ENCODE peak calls at places on chromosomes 6 and 20, in five cellular contexts. V is amniotic stem cell, Y is Daoy, S is B cell, Z is NCI-H1105 treated with DMSO at 0.1 percent for 48 hours. E is an unnamed sample.

GRCh38 chr6:6820688-6821238 is 232.2 kb downstream of the LY86 start:
- DNase-seq in V (no peak), Y (no peak), S (no peak), Z (peak), E (peak)

GRCh38 chr6:35508027-35508426 is 4.7 kb downstream of the TULP1 start:
- DNase-seq in V (no peak), Y (no peak), S (no peak), Z (no peak), E (no peak)

GRCh38 chr6:154301086-154301625 is 55.4 kb downstream of the IPCEF1 start:
- DNase-seq in V (no peak), Y (peak), S (no peak), Z (no peak), E (no peak)

GRCh38 chr20:17636523-17637412 is 45.3 kb downstream of the RRBP1 start:
- DNase-seq in V (no peak), Y (no peak), S (no peak), Z (no peak), E (no peak)

GRCh38 chr20:57671662-57672061 is 38.2 kb downstream of the PMEPA1 start:
- DNase-seq in V (no peak), Y (no peak), S (no peak), Z (no peak), E (no peak)

GRCh38 chr20:12554416-12554815 is 454.4 kb upstream of the SPTLC3 start:
- DNase-seq in V (no peak), Y (peak), S (no peak), Z (no peak), E (no peak)

GRCh38 chr6:48628316-48628715 is 517.3 kb upstream of the PTCHD4 start:
- DNase-seq in V (no peak), Y (no peak), S (no peak), Z (no peak), E (no peak)

GRCh38 chr6:137543114-137543513 is 48.9 kb upstream of the OLIG3 start:
- DNase-seq in V (no peak), Y (no peak), S (no peak), Z (no peak), E (no peak)

GRCh38 chr20:41174782-41175181 is 37.4 kb downstream of the PLCG1 start:
- DNase-seq in V (no peak), Y (no peak), S (no peak), Z (no peak), E (peak)

GRCh38 chr6:39082310-39082709 is 32.7 kb downstream of the SAYSD1 start:
- DNase-seq in V (no peak), Y (no peak), S (no peak), Z (no peak), E (no peak)

GRCh38 chr20:51424270-51425041 is 118.1 kb downstream of the NFATC2 start:
- DNase-seq in V (no peak), Y (no peak), S (peak), Z (no peak), E (no peak)

GRCh38 chr20:59082077-59082740 is 39.6 kb upstream of the PRELID3B start:
- DNase-seq in V (no peak), Y (peak), S (peak), Z (no peak), E (no peak)

GRCh38 chr20:46232575-46232974 is 75.7 kb downstream of the CDH22 start:
- DNase-seq in V (no peak), Y (no peak), S (no peak), Z (peak), E (no peak)

GRCh38 chr6:24981385-24981758 is 45.6 kb upstream of the RIPOR2 start:
- DNase-seq in V (no peak), Y (peak), S (no peak), Z (no peak), E (no peak)

GRCh38 chr6:147179809-147180208 is 24.4 kb upstream of the STXBP5 start:
- DNase-seq in V (no peak), Y (no peak), S (no peak), Z (no peak), E (no peak)

GRCh38 chr6:137043710-137044365 is 927 bp downstream of the IL20RA start:
- DNase-seq in V (peak), Y (peak), S (peak), Z (no peak), E (no peak)

GRCh38 chr20:57439432-57439831 is 48.2 kb downstream of the RBM38 start:
- DNase-seq in V (no peak), Y (peak), S (no peak), Z (peak), E (no peak)

GRCh38 chr6:33426590-33427563 is 7.0 kb downstream of the SYNGAP1 start:
- DNase-seq in V (no peak), Y (no peak), S (peak), Z (no peak), E (no peak)

GRCh38 chr6:125855783-125856182 is 65.0 kb downstream of the NCOA7 start:
- DNase-seq in V (no peak), Y (no peak), S (no peak), Z (no peak), E (no peak)

GRCh38 chr20:15767636-15768369 is 805.4 kb downstream of the KIF16B start:
- DNase-seq in V (no peak), Y (no peak), S (peak), Z (no peak), E (no peak)

GRCh38 chr6:72857791-72858190 is 235.9 kb downstream of the KCNQ5 start:
- DNase-seq in V (no peak), Y (no peak), S (no peak), Z (no peak), E (no peak)

E was measured in Peyer's patch.